ENCODE peak calls at places on chromosomes 5 and 9, in eight cellular contexts. N is HFFc6, I is Calu3, A is prostate gland, F is choroid plexus epithelial cell, U is OCI-LY7, B is omental fat pad, W is spleen. Z is an unnamed sample.

GRCh38 chr5:96761618-96762017 is 46.1 kb downstream of the ERAP1 start:
- DNase-seq in F (peak; percentile 22), U (no peak), A (no peak), I (no peak), W (no peak), N (no peak), B (no peak), Z (no peak)

GRCh38 chr9:137679249-137679648 is 60.4 kb downstream of the EHMT1 start:
- DNase-seq in B (no peak), F (no peak), A (no peak), I (no peak), W (peak; percentile 66), N (no peak), U (peak; percentile 97), Z (no peak)

GRCh38 chr9:107863406-107863805 is 373.8 kb upstream of the KLF4 start:
- DNase-seq in I (no peak), U (no peak), F (no peak), N (no peak), W (no peak), A (no peak), B (no peak), Z (no peak)

GRCh38 chr5:138037271-138037670 is 4.4 kb upstream of the FAM13B start:
- DNase-seq in U (peak; percentile 28), I (no peak), W (no peak), F (no peak), B (no peak), A (no peak), N (no peak), Z (no peak)

GRCh38 chr5:2251751-2252150 is 369.0 kb upstream of the IRX4 start:
- DNase-seq in N (no peak), F (no peak), I (no peak), B (no peak), U (no peak), A (no peak), W (no peak), Z (no peak)

GRCh38 chr5:169354263-169354662 is 53.3 kb upstream of the SLIT3 start:
- DNase-seq in F (peak; percentile 21), B (no peak), U (no peak), N (peak; percentile 24), I (no peak), W (no peak), A (no peak), Z (peak; percentile 25)

GRCh38 chr9:74132986-74133385 is 364.1 kb upstream of the RORB start:
- DNase-seq in W (no peak), F (no peak), B (no peak), U (no peak), I (peak; percentile 0), N (no peak), A (no peak), Z (no peak)

GRCh38 chr9:129613520-129614175 is 7.3 kb downstream of the C9orf50 start:
- DNase-seq in A (no peak), B (no peak), F (no peak), U (no peak), W (no peak), I (no peak), N (no peak), Z (no peak)

GRCh38 chr5:92378961-92379611 is 996.0 kb upstream of the ARRDC3 start:
- DNase-seq in U (no peak), W (no peak), A (no peak), F (peak; percentile 76), B (no peak), N (no peak), I (no peak), Z (peak; percentile 56)

GRCh38 chr9:5628530-5629311 is at the start of gene RIC1:
- DNase-seq in B (peak; percentile 69), U (peak; percentile 91), I (peak; percentile 80), N (peak; percentile 87), W (peak; percentile 98), A (peak; percentile 87), F (peak; percentile 94), Z (peak; percentile 96)

GRCh38 chr5:122064992-122065391 is 13.1 kb downstream of the LOX start:
- DNase-seq in W (no peak), I (no peak), F (no peak), N (no peak), B (no peak), A (no peak), U (no peak), Z (no peak)

GRCh38 chr5:73892806-73893205 is 266.8 kb downstream of the ARHGEF28 start:
- DNase-seq in F (peak; percentile 96), B (no peak), A (no peak), W (no peak), N (peak; percentile 86), U (no peak), I (no peak), Z (peak; percentile 96)

GRCh38 chr5:948472-949274 is 56.0 kb downstream of the TRIP13 start:
- DNase-seq in A (no peak), F (no peak), W (peak; percentile 59), N (no peak), U (no peak), B (no peak), I (no peak), Z (no peak)

GRCh38 chr9:90872835-90873294 is 71.2 kb downstream of the SYK start:
- DNase-seq in F (no peak), I (no peak), A (no peak), B (no peak), W (no peak), U (no peak), N (no peak), Z (no peak)

DNA sequence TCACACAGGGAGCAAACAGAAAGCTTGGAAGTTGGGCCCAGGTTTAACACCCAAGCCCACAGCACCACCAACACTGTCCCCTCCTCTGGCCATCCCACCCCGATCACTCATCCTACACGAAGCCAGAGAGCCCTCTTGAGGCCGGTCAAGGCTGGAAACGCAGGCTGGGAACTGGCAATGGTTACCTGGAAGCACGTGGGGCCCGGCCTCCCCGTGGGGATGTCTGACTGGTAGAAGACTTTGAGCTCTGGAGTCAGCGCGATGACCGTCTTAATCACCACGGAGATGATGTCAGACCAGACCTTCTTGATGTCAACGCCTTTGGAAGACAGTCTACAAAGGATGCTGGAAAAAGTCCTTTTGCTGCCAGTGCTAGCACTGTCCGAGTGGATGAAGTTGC is 104.1 kb downstream of the TTLL11 start:
- DNase-seq in N (no peak), U (no peak), B (no peak), I (peak; percentile 20), F (peak; percentile 56), W (no peak), A (no peak), Z (peak; percentile 52)
- TF ChIP-seq CTCF in N (no peak), U (peak; percentile 55), B (no peak), I (no peak), F (peak; percentile 68), W (no peak), A (no peak), Z (peak; percentile 72)

GRCh38 chr5:25858019-25858418 is 1180.4 kb downstream of the CDH9 start:
- DNase-seq in U (no peak), W (no peak), I (no peak), F (no peak), A (no peak), N (no peak), B (no peak), Z (no peak)
- TF ChIP-seq CTCF in U (peak; percentile 41), W (no peak), I (no peak), F (no peak), A (no peak), N (no peak), B (no peak), Z (no peak)

GRCh38 chr5:56023296-56023695 is 28.5 kb upstream of the IL6ST start:
- DNase-seq in I (no peak), F (no peak), W (no peak), U (no peak), N (no peak), B (no peak), A (no peak), Z (no peak)

GRCh38 chr5:56018860-56019259 is 24.1 kb upstream of the IL6ST start:
- DNase-seq in A (no peak), F (no peak), B (no peak), N (no peak), W (no peak), U (no peak), I (no peak), Z (no peak)

GRCh38 chr5:56024810-56025302 is 30.1 kb upstream of the IL6ST start:
- DNase-seq in W (no peak), N (no peak), B (no peak), U (no peak), F (no peak), A (no peak), I (no peak), Z (no peak)

GRCh38 chr5:56025303-56025885 is 30.6 kb upstream of the IL6ST start:
- DNase-seq in F (peak; percentile 28), N (no peak), W (no peak), I (no peak), U (no peak), A (no peak), B (no peak), Z (no peak)

DNA sequence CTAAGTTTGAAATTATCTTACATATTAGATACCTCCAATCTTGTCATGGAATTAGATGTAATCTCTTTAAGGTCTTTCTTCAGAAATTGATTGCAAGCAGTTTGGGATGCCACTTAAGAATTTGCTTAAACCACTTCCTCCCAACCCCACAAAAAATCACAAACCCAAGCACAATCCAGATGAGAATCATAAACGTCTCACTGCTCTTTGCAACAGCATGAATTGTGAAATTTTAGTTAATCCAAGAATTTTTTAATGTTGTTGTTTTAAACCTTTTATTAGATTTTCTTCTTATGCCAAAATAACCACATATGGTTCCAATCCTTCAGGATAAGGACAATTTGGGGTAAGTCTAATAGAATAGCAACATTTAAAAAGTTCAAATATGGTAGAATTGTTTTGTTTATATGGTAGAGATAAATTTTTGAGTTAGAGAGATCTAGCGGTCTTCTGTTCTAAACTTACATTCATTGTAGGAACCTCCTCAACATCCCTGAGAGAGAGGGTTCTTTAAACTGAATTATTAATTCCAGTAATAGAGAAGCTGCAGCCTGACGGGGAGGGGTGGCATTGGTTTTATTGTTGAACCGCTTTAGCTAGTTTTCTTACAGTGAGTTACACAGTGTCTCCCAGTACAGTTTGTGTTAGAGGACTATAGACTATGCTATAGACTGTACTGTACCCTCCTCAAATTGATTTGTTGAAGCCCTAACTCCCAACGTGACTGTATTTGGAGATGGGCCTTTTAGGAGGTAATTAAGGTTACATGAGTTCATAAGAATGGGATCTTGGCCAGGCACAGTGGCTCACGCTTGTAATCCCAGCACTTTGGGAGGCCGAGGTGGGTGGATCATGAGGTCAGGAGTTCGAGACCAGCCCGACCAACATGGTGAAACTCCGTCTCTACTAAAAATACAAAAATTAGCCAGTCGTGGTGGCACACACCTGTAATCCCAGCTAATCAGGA is 24.8 kb upstream of the IL6ST start:
- DNase-seq in U (no peak), F (peak; percentile 57), I (no peak), W (no peak), B (no peak), N (peak; percentile 51), A (no peak), Z (no peak)
- TF ChIP-seq CTCF in U (no peak), F (no peak), I (no peak), W (no peak), B (no peak), N (no peak), A (no peak), Z (no peak)

DNA sequence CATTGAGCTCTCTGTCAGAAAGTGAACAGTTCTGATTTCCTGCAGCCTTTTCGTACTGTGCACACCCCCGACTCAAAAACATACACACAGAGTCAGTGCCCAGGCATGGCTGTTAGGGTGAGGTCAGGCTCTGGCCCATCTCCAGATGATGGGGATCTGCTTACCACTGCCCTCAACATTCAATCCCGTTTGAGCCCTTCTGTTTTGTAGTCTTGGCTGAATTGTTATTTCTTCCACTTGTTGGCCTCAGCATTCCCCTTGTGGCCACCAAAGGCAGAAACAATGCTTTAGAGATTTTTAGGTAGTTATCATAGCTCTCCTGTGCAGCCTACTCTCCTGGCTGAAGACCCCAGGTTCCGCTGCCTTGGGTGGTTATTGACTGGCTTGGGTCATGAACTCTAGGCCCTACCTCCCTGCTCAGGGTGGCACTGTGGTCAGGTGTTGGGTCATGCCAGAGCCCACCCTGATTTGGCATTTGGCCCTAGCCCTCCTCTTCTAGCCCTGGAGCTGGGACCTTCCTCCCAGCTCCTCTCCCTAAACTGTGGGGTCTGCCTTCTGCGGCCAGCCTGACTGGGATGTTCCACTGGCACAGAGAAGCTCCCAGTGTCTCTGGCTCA is 7.8 kb upstream of the MYOZ3 start:
- DNase-seq in F (peak; percentile 59), W (no peak), B (no peak), A (no peak), I (no peak), U (no peak), N (peak; percentile 49), Z (peak; percentile 56)
- TF ChIP-seq CTCF in F (peak; percentile 73), W (no peak), B (no peak), A (no peak), I (no peak), U (no peak), N (peak; percentile 63), Z (peak; percentile 51)

Z was measured in astrocyte of the spinal cord.